ENCODE peak calls at places on chromosomes 3 and 15, in five cellular contexts. One of them, this sample, is unnamed.

GRCh38 chr3:33433843-33434242 is 6.4 kb downstream of the UBP1 start:
- DNase-seq in CD4-positive, alpha-beta memory T cell: no peak
- DNase-seq in fibroblast of lung: peak; percentile 32
- DNase-seq in thoracic aorta: no peak
- DNase-seq in CD8-positive, alpha-beta T cell: no peak
- DNase-seq in this sample: no peak

GRCh38 chr3:172448661-172449467 is 608 bp upstream of the GHSR start:
- DNase-seq in CD4-positive, alpha-beta memory T cell: no peak
- DNase-seq in fibroblast of lung: no peak
- DNase-seq in thoracic aorta: no peak
- DNase-seq in CD8-positive, alpha-beta T cell: no peak
- DNase-seq in this sample: peak; percentile 2

GRCh38 chr3:185473290-185473815 is 25.5 kb downstream of the TMEM41A start:
- DNase-seq in CD8-positive, alpha-beta T cell: no peak
- DNase-seq in CD4-positive, alpha-beta memory T cell: no peak
- DNase-seq in fibroblast of lung: no peak
- DNase-seq in thoracic aorta: no peak
- DNase-seq in this sample: no peak

GRCh38 chr3:151199569-151200438 is 3.2 kb downstream of the GPR171 start:
- DNase-seq in CD4-positive, alpha-beta memory T cell: no peak
- DNase-seq in CD8-positive, alpha-beta T cell: no peak
- DNase-seq in thoracic aorta: no peak
- DNase-seq in fibroblast of lung: peak; percentile 50
- DNase-seq in this sample: no peak

GRCh38 chr15:48052871-48053383 is 67.9 kb upstream of the SLC24A5 start:
- DNase-seq in thoracic aorta: no peak
- DNase-seq in CD4-positive, alpha-beta memory T cell: no peak
- DNase-seq in fibroblast of lung: no peak
- DNase-seq in CD8-positive, alpha-beta T cell: no peak
- DNase-seq in this sample: no peak

GRCh38 chr15:75024102-75024636 is 779 bp downstream of the PPCDC start:
- DNase-seq in CD8-positive, alpha-beta T cell: no peak
- DNase-seq in CD4-positive, alpha-beta memory T cell: peak; percentile 8
- DNase-seq in thoracic aorta: no peak
- DNase-seq in fibroblast of lung: peak; percentile 38
- DNase-seq in this sample: peak; percentile 16

GRCh38 chr15:31758126-31758525 is 272.2 kb upstream of the CHRNA7 start:
- DNase-seq in CD8-positive, alpha-beta T cell: no peak
- DNase-seq in CD4-positive, alpha-beta memory T cell: no peak
- DNase-seq in fibroblast of lung: peak; percentile 6
- DNase-seq in thoracic aorta: no peak
- DNase-seq in this sample: peak; percentile 57

GRCh38 chr3:171878441-171879225 is 35.5 kb downstream of the TMEM212 start:
- DNase-seq in CD8-positive, alpha-beta T cell: no peak
- DNase-seq in fibroblast of lung: peak; percentile 64
- DNase-seq in CD4-positive, alpha-beta memory T cell: no peak
- DNase-seq in thoracic aorta: no peak
- DNase-seq in this sample: peak; percentile 41

GRCh38 chr15:56806147-56806536 is 72.8 kb upstream of the ZNF280D start:
- DNase-seq in CD4-positive, alpha-beta memory T cell: peak; percentile 1
- DNase-seq in fibroblast of lung: no peak
- DNase-seq in CD8-positive, alpha-beta T cell: no peak
- DNase-seq in thoracic aorta: no peak
- DNase-seq in this sample: no peak

DNA sequence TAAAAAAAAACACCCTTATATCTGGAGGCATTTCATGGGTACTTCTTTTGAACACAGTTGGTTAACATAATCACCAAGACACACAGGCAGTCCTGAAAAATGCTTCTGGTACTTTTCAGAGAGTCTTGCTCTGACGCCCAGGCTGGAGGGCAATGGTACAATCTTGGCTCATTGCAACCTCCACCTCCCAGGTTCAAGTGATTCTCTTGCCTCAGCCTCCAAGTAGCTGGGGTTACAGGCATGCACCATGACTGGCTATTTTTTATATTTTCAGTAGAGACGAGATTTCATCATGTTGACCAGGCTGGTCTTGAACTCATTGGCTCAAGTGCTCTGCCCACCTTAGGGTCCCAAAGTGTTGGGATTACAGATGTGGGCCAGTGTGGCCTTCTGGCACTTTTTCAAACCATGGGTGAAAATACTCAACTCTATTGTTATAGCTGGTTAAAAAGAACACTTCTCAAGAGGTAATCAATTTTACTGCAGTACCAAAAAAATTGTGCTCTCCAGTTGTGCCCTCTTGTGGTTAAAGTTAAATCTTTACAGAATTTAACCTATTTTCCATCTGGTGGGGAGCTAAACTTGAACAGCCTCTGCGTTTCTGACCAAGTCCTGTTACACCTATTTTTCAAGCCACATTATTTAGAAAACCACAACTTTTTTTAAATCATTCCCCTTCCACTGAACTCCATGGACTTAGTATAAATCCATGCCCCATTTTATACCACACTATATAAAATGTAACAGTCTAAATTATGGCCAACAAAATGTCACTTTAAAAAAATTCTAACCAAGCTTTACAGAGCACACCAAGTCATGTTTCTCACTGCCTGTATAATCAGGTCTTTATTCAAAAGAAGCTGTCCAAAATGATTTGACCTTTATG is 1.2 kb upstream of the SNAPC5 start:
- DNase-seq in CD8-positive, alpha-beta T cell: no peak
- DNase-seq in fibroblast of lung: peak; percentile 70
- DNase-seq in CD4-positive, alpha-beta memory T cell: peak; percentile 62
- DNase-seq in thoracic aorta: no peak
- DNase-seq in this sample: peak; percentile 44
- H3K4me1 ChIP-seq in CD8-positive, alpha-beta T cell: peaks cover 42% of the 10 kb centered on the region
- H3K4me1 ChIP-seq in fibroblast of lung: peaks cover 2% of the 10 kb centered on the region
- H3K4me1 ChIP-seq in CD4-positive, alpha-beta memory T cell: peaks cover 59% of the 10 kb centered on the region
- H3K4me1 ChIP-seq in thoracic aorta: peaks cover 32% of the 10 kb centered on the region
- H3K4me1 ChIP-seq in this sample: no peaks in the 10 kb centered on the region

GRCh38 chr15:89142423-89142822 is 54.2 kb downstream of the ABHD2 start:
- DNase-seq in CD8-positive, alpha-beta T cell: no peak
- DNase-seq in CD4-positive, alpha-beta memory T cell: no peak
- DNase-seq in fibroblast of lung: no peak
- DNase-seq in thoracic aorta: no peak
- DNase-seq in this sample: peak; percentile 39
- H3K4me1 ChIP-seq in CD8-positive, alpha-beta T cell: no peaks in the 10 kb centered on the region
- H3K4me1 ChIP-seq in CD4-positive, alpha-beta memory T cell: peaks cover 14% of the 10 kb centered on the region
- H3K4me1 ChIP-seq in fibroblast of lung: peaks cover 15% of the 10 kb centered on the region
- H3K4me1 ChIP-seq in thoracic aorta: peaks cover 68% of the 10 kb centered on the region
- H3K4me1 ChIP-seq in this sample: peaks cover 2% of the 10 kb centered on the region

DNA sequence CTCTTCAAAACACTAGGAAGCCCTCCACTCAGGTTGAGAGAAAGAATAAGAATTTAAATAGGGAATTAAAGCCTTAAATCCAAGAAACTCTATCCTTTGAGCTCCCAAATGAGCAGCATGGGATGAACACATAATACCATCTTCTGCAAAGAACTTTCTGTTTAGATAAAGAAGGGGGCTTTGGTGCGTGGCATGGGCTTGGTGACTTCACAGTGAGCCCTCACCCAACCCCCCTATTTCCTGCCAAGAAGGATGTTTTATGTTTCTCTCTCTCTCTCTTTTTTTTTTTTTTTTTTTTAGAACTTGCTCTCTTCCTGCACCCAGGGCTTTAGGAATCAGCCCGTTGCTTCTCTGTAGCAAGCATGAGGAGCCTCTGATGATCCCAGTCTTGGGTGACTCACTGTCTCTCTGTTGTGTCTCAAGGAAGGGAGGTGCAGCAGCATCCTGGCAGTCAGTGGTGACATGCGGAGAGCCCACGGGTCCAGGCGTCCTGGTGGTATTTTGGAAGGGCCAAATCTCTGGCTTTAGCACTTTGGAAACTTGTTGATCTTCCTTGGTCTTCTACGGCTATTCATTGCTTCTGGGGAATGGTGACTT is 49.1 kb downstream of the CCK start:
- DNase-seq in CD4-positive, alpha-beta memory T cell: peak; percentile 29
- DNase-seq in CD8-positive, alpha-beta T cell: peak; percentile 32
- DNase-seq in fibroblast of lung: no peak
- DNase-seq in thoracic aorta: no peak
- DNase-seq in this sample: peak; percentile 64
- H3K4me1 ChIP-seq in CD4-positive, alpha-beta memory T cell: peaks cover 52% of the 10 kb centered on the region
- H3K4me1 ChIP-seq in CD8-positive, alpha-beta T cell: peaks cover 71% of the 10 kb centered on the region
- H3K4me1 ChIP-seq in fibroblast of lung: peaks cover 6% of the 10 kb centered on the region
- H3K4me1 ChIP-seq in thoracic aorta: no peaks in the 10 kb centered on the region
- H3K4me1 ChIP-seq in this sample: no peaks in the 10 kb centered on the region

GRCh38 chr15:60580650-60581415 is 101.9 kb upstream of the ICE2 start:
- DNase-seq in CD4-positive, alpha-beta memory T cell: peak; percentile 83
- DNase-seq in CD8-positive, alpha-beta T cell: peak; percentile 52
- DNase-seq in fibroblast of lung: no peak
- DNase-seq in thoracic aorta: no peak
- DNase-seq in this sample: peak; percentile 24
- H3K4me1 ChIP-seq in CD4-positive, alpha-beta memory T cell: peaks cover 99% of the 10 kb centered on the region
- H3K4me1 ChIP-seq in CD8-positive, alpha-beta T cell: peaks cover 91% of the 10 kb centered on the region
- H3K4me1 ChIP-seq in fibroblast of lung: peaks cover under 1% of the 10 kb centered on the region
- H3K4me1 ChIP-seq in thoracic aorta: peaks cover 7% of the 10 kb centered on the region
- H3K4me1 ChIP-seq in this sample: peaks cover 7% of the 10 kb centered on the region

DNA sequence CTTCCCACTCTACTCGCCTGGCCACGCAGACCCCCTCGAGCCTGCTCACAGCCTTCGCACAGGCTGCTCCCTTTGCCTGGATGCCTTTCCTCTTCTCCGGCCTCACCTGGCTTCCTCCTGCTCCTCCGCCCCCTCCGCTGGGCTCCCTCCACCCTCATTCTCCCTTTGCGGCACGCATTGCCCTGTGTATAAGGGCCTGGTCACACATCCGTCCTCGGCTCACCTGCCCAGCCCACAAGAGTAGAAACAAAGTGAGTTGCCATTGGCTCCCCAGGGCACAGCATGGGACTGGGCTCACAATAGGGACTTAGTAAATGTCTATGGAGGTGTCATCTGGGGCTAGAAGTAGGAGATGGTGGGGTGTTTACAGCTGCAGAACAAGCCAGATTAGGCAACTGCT is 4.2 kb downstream of the PLXND1 start:
- DNase-seq in CD4-positive, alpha-beta memory T cell: no peak
- DNase-seq in CD8-positive, alpha-beta T cell: no peak
- DNase-seq in fibroblast of lung: no peak
- DNase-seq in thoracic aorta: no peak
- DNase-seq in this sample: peak; percentile 75
- H3K4me1 ChIP-seq in CD4-positive, alpha-beta memory T cell: peaks cover 20% of the 10 kb centered on the region
- H3K4me1 ChIP-seq in CD8-positive, alpha-beta T cell: peaks cover 15% of the 10 kb centered on the region
- H3K4me1 ChIP-seq in fibroblast of lung: peaks cover 45% of the 10 kb centered on the region
- H3K4me1 ChIP-seq in thoracic aorta: peaks cover 77% of the 10 kb centered on the region
- H3K4me1 ChIP-seq in this sample: peaks cover 40% of the 10 kb centered on the region

GRCh38 chr3:11588755-11589154 is 55.0 kb downstream of the VGLL4 start:
- DNase-seq in CD4-positive, alpha-beta memory T cell: no peak
- DNase-seq in fibroblast of lung: no peak
- DNase-seq in CD8-positive, alpha-beta T cell: no peak
- DNase-seq in thoracic aorta: no peak
- DNase-seq in this sample: no peak

GRCh38 chr3:11588338-11588737 is 55.4 kb downstream of the VGLL4 start:
- DNase-seq in CD4-positive, alpha-beta memory T cell: no peak
- DNase-seq in CD8-positive, alpha-beta T cell: no peak
- DNase-seq in thoracic aorta: no peak
- DNase-seq in fibroblast of lung: no peak
- DNase-seq in this sample: no peak

GRCh38 chr3:11589706-11590105 is 54.0 kb downstream of the VGLL4 start:
- DNase-seq in fibroblast of lung: no peak
- DNase-seq in CD4-positive, alpha-beta memory T cell: no peak
- DNase-seq in thoracic aorta: no peak
- DNase-seq in CD8-positive, alpha-beta T cell: no peak
- DNase-seq in this sample: no peak

GRCh38 chr3:11584570-11584969 is 59.1 kb downstream of the VGLL4 start:
- DNase-seq in CD8-positive, alpha-beta T cell: no peak
- DNase-seq in CD4-positive, alpha-beta memory T cell: no peak
- DNase-seq in fibroblast of lung: no peak
- DNase-seq in thoracic aorta: no peak
- DNase-seq in this sample: no peak

GRCh38 chr3:11587766-11588165 is 55.9 kb downstream of the VGLL4 start:
- DNase-seq in CD4-positive, alpha-beta memory T cell: no peak
- DNase-seq in thoracic aorta: no peak
- DNase-seq in fibroblast of lung: no peak
- DNase-seq in CD8-positive, alpha-beta T cell: no peak
- DNase-seq in this sample: no peak
- H3K4me1 ChIP-seq in CD4-positive, alpha-beta memory T cell: peaks cover 6% of the 10 kb centered on the region
- H3K4me1 ChIP-seq in thoracic aorta: peaks cover 88% of the 10 kb centered on the region
- H3K4me1 ChIP-seq in fibroblast of lung: peaks cover 30% of the 10 kb centered on the region
- H3K4me1 ChIP-seq in CD8-positive, alpha-beta T cell: peaks cover 7% of the 10 kb centered on the region
- H3K4me1 ChIP-seq in this sample: peaks cover 15% of the 10 kb centered on the region

DNA sequence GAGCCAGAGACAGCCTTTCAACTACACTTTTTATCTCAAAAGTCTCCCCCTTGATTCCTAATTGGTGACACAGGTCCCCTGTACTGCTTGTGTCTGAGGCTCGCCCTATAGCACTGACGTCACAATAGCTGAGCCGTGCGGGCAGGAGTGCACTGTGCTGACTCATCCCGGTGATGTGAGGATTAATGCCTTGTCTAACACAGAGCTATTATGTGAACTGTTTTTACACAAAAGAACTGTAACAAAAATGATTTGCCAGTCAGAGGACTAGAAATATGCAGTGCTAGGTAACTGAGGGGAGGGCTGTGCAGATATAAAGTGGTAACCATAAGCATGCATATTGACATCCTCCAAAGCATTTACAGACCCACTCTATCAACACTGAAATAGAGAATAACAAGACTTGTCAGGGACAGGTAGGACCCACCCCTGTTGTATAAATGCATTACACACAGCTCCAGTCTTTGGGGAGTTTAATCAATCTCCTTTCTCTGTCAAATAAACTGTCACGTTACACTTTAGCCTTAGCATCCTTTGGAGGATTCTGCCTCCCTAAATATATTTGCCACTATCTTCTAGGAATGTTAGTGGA is 205.0 kb downstream of the TIGIT start:
- DNase-seq in thoracic aorta: no peak
- DNase-seq in CD4-positive, alpha-beta memory T cell: no peak
- DNase-seq in CD8-positive, alpha-beta T cell: no peak
- DNase-seq in fibroblast of lung: peak; percentile 66
- DNase-seq in this sample: no peak
- H3K4me1 ChIP-seq in thoracic aorta: peaks cover 44% of the 10 kb centered on the region
- H3K4me1 ChIP-seq in CD4-positive, alpha-beta memory T cell: peaks cover 26% of the 10 kb centered on the region
- H3K4me1 ChIP-seq in CD8-positive, alpha-beta T cell: peaks cover 15% of the 10 kb centered on the region
- H3K4me1 ChIP-seq in fibroblast of lung: peaks cover 3% of the 10 kb centered on the region
- H3K4me1 ChIP-seq in this sample: no peaks in the 10 kb centered on the region

GRCh38 chr3:156762631-156763185 is 63.4 kb upstream of the LEKR1 start:
- DNase-seq in CD4-positive, alpha-beta memory T cell: no peak
- DNase-seq in CD8-positive, alpha-beta T cell: no peak
- DNase-seq in thoracic aorta: no peak
- DNase-seq in fibroblast of lung: peak; percentile 99
- DNase-seq in this sample: no peak
- H3K4me1 ChIP-seq in CD4-positive, alpha-beta memory T cell: no peaks in the 10 kb centered on the region
- H3K4me1 ChIP-seq in CD8-positive, alpha-beta T cell: no peaks in the 10 kb centered on the region
- H3K4me1 ChIP-seq in thoracic aorta: peaks cover 19% of the 10 kb centered on the region
- H3K4me1 ChIP-seq in fibroblast of lung: peaks cover 5% of the 10 kb centered on the region
- H3K4me1 ChIP-seq in this sample: no peaks in the 10 kb centered on the region